ENCODE peak calls at places on chromosomes 7 and 10, in nine cellular contexts. One of them, this sample, is unnamed.

GRCh38 chr10:363152-363551 is 227.9 kb downstream of the ZMYND11 start:
- DNase-seq in ovary: no peak
- DNase-seq in heart left ventricle: no peak
- DNase-seq in psoas muscle: no peak
- DNase-seq in neural progenitor cell: no peak
- DNase-seq in body of pancreas: no peak
- DNase-seq in colonic mucosa: no peak
- DNase-seq in hepatocyte: no peak
- DNase-seq in mammary epithelial cell: no peak
- DNase-seq in this sample: no peak

GRCh38 chr10:35218339-35218955 is 91.8 kb downstream of the CREM start:
- DNase-seq in ovary: peak; percentile 75
- DNase-seq in heart left ventricle: peak; percentile 82
- DNase-seq in psoas muscle: peak; percentile 78
- DNase-seq in neural progenitor cell: peak; percentile 91
- DNase-seq in body of pancreas: peak; percentile 86
- DNase-seq in colonic mucosa: peak; percentile 84
- DNase-seq in hepatocyte: peak; percentile 93
- DNase-seq in mammary epithelial cell: peak; percentile 65
- DNase-seq in this sample: peak; percentile 80

GRCh38 chr10:49666685-49667084 is 12.8 kb upstream of the C10orf53 start:
- DNase-seq in ovary: no peak
- DNase-seq in heart left ventricle: no peak
- DNase-seq in psoas muscle: no peak
- DNase-seq in neural progenitor cell: no peak
- DNase-seq in body of pancreas: no peak
- DNase-seq in colonic mucosa: no peak
- DNase-seq in hepatocyte: no peak
- DNase-seq in mammary epithelial cell: no peak
- DNase-seq in this sample: no peak

GRCh38 chr7:158239290-158239981 is 348.2 kb downstream of the PTPRN2 start:
- DNase-seq in ovary: no peak
- DNase-seq in heart left ventricle: peak; percentile 66
- DNase-seq in psoas muscle: no peak
- DNase-seq in neural progenitor cell: no peak
- DNase-seq in body of pancreas: no peak
- DNase-seq in colonic mucosa: peak; percentile 66
- DNase-seq in hepatocyte: no peak
- DNase-seq in mammary epithelial cell: no peak
- DNase-seq in this sample: no peak

GRCh38 chr7:152203095-152203494 is 177.6 kb downstream of the GALNT11 start:
- DNase-seq in ovary: no peak
- DNase-seq in heart left ventricle: no peak
- DNase-seq in psoas muscle: no peak
- DNase-seq in neural progenitor cell: no peak
- DNase-seq in body of pancreas: no peak
- DNase-seq in colonic mucosa: no peak
- DNase-seq in hepatocyte: no peak
- DNase-seq in mammary epithelial cell: no peak
- DNase-seq in this sample: no peak

GRCh38 chr10:70528726-70529362 is 50.3 kb downstream of the PALD1 start:
- DNase-seq in ovary: no peak
- DNase-seq in heart left ventricle: no peak
- DNase-seq in psoas muscle: no peak
- DNase-seq in neural progenitor cell: peak; percentile 73
- DNase-seq in body of pancreas: no peak
- DNase-seq in colonic mucosa: no peak
- DNase-seq in hepatocyte: no peak
- DNase-seq in mammary epithelial cell: peak; percentile 59
- DNase-seq in this sample: no peak

GRCh38 chr10:3624367-3624766 is 160.6 kb downstream of the KLF6 start:
- DNase-seq in ovary: no peak
- DNase-seq in heart left ventricle: no peak
- DNase-seq in psoas muscle: no peak
- DNase-seq in neural progenitor cell: no peak
- DNase-seq in body of pancreas: no peak
- DNase-seq in colonic mucosa: no peak
- DNase-seq in hepatocyte: no peak
- DNase-seq in mammary epithelial cell: no peak
- DNase-seq in this sample: no peak

GRCh38 chr10:118832242-118832651 is 77.5 kb upstream of the CACUL1 start:
- DNase-seq in ovary: no peak
- DNase-seq in heart left ventricle: peak; percentile 62
- DNase-seq in psoas muscle: peak; percentile 37
- DNase-seq in neural progenitor cell: no peak
- DNase-seq in body of pancreas: peak; percentile 45
- DNase-seq in colonic mucosa: peak; percentile 51
- DNase-seq in hepatocyte: no peak
- DNase-seq in mammary epithelial cell: no peak
- DNase-seq in this sample: peak; percentile 36

GRCh38 chr7:101740981-101741725 is 76.3 kb upstream of the CUX1 start:
- DNase-seq in ovary: no peak
- DNase-seq in heart left ventricle: no peak
- DNase-seq in psoas muscle: no peak
- DNase-seq in neural progenitor cell: no peak
- DNase-seq in body of pancreas: no peak
- DNase-seq in colonic mucosa: no peak
- DNase-seq in hepatocyte: no peak
- DNase-seq in mammary epithelial cell: no peak
- DNase-seq in this sample: no peak

GRCh38 chr10:26806557-26806956 is 54.2 kb downstream of the ABI1 start:
- DNase-seq in ovary: no peak
- DNase-seq in heart left ventricle: no peak
- DNase-seq in psoas muscle: no peak
- DNase-seq in neural progenitor cell: no peak
- DNase-seq in body of pancreas: no peak
- DNase-seq in colonic mucosa: no peak
- DNase-seq in hepatocyte: no peak
- DNase-seq in mammary epithelial cell: no peak
- DNase-seq in this sample: no peak

GRCh38 chr7:39453743-39454355 is 112.4 kb upstream of the YAE1 start:
- DNase-seq in ovary: no peak
- DNase-seq in heart left ventricle: no peak
- DNase-seq in psoas muscle: no peak
- DNase-seq in neural progenitor cell: peak; percentile 79
- DNase-seq in body of pancreas: peak; percentile 64
- DNase-seq in colonic mucosa: peak; percentile 56
- DNase-seq in hepatocyte: peak; percentile 61
- DNase-seq in mammary epithelial cell: peak; percentile 56
- DNase-seq in this sample: peak; percentile 47
- TF ChIP-seq CTCF in ovary: no peak
- TF ChIP-seq CTCF in heart left ventricle: peak; percentile 66
- TF ChIP-seq CTCF in psoas muscle: peak; percentile 37
- TF ChIP-seq CTCF in neural progenitor cell: peak; percentile 94
- TF ChIP-seq CTCF in body of pancreas: peak; percentile 50
- TF ChIP-seq CTCF in colonic mucosa: peak; percentile 61
- TF ChIP-seq CTCF in hepatocyte: peak; percentile 54
- TF ChIP-seq CTCF in mammary epithelial cell: peak; percentile 88
- TF ChIP-seq CTCF in this sample: peak; percentile 34

DNA sequence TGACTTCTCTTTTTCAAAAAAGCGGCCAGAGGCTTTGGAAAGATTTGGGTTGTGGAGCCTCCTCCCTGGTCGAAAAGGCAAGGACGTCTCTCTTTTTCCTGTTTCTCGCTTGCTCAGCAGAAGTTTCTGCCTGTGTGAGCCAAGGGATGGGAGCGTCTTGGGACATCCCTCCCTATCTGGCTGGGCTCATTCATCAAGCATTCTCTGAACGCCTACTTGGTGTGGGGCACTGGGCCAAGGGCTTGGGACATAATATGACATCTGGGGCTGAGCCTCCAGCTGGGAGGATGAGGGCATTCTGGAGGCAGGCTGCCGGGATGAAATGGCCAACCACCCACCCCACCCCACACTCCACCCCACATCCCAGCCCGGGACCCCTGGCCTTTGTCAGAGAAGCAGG is 120.9 kb downstream of the C10orf105 start:
- DNase-seq in ovary: peak; percentile 90
- DNase-seq in heart left ventricle: peak; percentile 84
- DNase-seq in psoas muscle: peak; percentile 91
- DNase-seq in neural progenitor cell: no peak
- DNase-seq in body of pancreas: peak; percentile 65
- DNase-seq in colonic mucosa: peak; percentile 65
- DNase-seq in hepatocyte: peak; percentile 57
- DNase-seq in mammary epithelial cell: no peak
- DNase-seq in this sample: peak; percentile 75
- H3K27ac ChIP-seq in ovary: peak overlapping the region; percentile 83
- H3K27ac ChIP-seq in heart left ventricle: peak overlapping the region; percentile 95
- H3K27ac ChIP-seq in psoas muscle: peak overlapping the region; percentile 36
- H3K27ac ChIP-seq in neural progenitor cell: no peak overlapping the region
- H3K27ac ChIP-seq in body of pancreas: peak overlapping the region; percentile 80
- H3K27ac ChIP-seq in colonic mucosa: peak overlapping the region; percentile 38
- H3K27ac ChIP-seq in hepatocyte: peak overlapping the region; percentile 75
- H3K27ac ChIP-seq in mammary epithelial cell: no peak overlapping the region
- H3K27ac ChIP-seq in this sample: peak overlapping the region; percentile 89

DNA sequence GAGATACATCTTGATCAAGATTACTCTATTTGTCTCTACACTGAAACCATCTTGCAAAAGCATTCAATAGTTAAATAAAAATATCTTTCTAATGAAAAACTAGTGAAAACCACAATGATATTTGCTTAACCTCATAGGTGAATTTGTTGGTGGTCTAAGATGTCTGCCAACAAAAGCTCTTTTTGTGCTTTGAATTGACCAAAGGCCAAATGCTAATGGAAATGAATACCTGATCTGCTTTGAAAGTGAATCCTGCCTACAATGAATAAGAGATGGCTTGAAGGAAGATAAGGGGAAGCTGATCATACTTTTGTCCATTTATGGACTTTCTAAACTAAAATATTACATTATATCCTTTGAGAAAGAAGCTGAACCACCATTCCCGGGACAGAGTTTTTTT is 228.9 kb upstream of the ETV1 start:
- DNase-seq in ovary: no peak
- DNase-seq in heart left ventricle: no peak
- DNase-seq in psoas muscle: no peak
- DNase-seq in neural progenitor cell: no peak
- DNase-seq in body of pancreas: no peak
- DNase-seq in colonic mucosa: no peak
- DNase-seq in hepatocyte: no peak
- DNase-seq in mammary epithelial cell: no peak
- DNase-seq in this sample: no peak
- H3K9me3 ChIP-seq in ovary: no peaks in the 10 kb centered on the region
- H3K9me3 ChIP-seq in heart left ventricle: no peaks in the 10 kb centered on the region
- H3K9me3 ChIP-seq in psoas muscle: no peaks in the 10 kb centered on the region
- H3K9me3 ChIP-seq in neural progenitor cell: no peaks in the 10 kb centered on the region
- H3K9me3 ChIP-seq in body of pancreas: no peaks in the 10 kb centered on the region
- H3K9me3 ChIP-seq in colonic mucosa: no peaks in the 10 kb centered on the region
- H3K9me3 ChIP-seq in hepatocyte: no peaks in the 10 kb centered on the region
- H3K9me3 ChIP-seq in mammary epithelial cell: no peaks in the 10 kb centered on the region
- H3K9me3 ChIP-seq in this sample: no peaks in the 10 kb centered on the region

DNA sequence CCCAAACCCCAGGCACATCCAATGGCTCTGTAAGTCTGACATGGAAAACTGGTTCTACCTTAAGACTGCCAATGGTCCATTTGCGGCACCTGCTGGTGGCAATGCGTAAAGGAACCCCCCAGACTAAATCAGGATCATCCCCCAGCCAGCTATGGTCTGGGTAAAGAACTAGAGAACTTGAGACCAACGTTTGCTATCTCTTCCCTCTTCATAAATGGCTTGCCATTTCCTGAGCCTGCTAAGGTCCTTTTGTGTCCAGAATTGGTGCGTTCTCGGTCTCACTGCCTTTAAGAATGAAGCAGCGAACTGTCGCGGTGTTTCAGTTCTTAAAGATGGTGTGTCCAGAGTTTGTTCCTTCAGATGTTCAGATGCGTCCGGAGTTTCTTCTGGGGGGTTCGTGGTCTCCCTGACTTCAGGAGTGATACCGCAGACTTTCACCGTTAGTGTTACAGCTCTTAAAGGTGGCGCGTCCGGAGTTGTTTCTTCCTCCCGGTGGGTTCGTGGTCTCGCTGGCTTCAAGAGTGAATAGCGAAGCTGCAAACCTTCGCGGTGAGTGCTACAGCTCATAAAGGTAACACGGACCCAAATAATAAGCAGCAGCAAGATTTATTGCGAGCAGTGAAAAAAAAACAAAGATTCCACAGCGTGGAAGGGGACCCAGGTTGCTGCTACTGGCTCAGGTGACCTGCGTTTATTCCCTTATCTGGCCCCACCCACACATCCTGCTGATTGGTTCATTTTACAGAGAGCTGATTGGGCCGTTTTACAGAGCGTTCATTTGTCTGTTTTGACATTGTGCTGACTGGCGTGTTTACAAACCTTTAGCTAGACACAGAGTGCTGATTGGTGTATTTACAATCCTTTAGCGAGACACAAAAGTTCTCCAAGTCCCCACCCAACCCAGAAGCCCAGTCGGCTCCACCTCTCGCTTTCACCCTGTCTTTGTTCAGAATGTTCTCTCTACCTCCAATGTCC is 95.4 kb downstream of the ELMO1 start:
- DNase-seq in ovary: no peak
- DNase-seq in heart left ventricle: peak; percentile 42
- DNase-seq in psoas muscle: no peak
- DNase-seq in neural progenitor cell: peak; percentile 31
- DNase-seq in body of pancreas: no peak
- DNase-seq in colonic mucosa: peak; percentile 29
- DNase-seq in hepatocyte: no peak
- DNase-seq in mammary epithelial cell: no peak
- DNase-seq in this sample: no peak
- TF ChIP-seq CTCF in ovary: no peak
- TF ChIP-seq CTCF in heart left ventricle: peak; percentile 23
- TF ChIP-seq CTCF in psoas muscle: no peak
- TF ChIP-seq CTCF in neural progenitor cell: peak; percentile 48
- TF ChIP-seq CTCF in body of pancreas: no peak
- TF ChIP-seq CTCF in colonic mucosa: peak; percentile 16
- TF ChIP-seq CTCF in hepatocyte: peak; percentile 12
- TF ChIP-seq CTCF in mammary epithelial cell: no peak
- TF ChIP-seq CTCF in this sample: peak; percentile 16